ENCODE peak calls at places on chromosomes 16 and 17, in six cellular contexts. One of them, this sample, is unnamed.
A peak's percentile ranks its signal among the peaks of the same experiment; 100 is the strongest.

GRCh38 chr17:38460716-38461650 is 32.7 kb downstream of the ARHGAP23 start:
- DNase-seq in T47D: no peak
- DNase-seq in M059J: no peak
- DNase-seq in astrocyte of the hippocampus: no peak
- DNase-seq in effector CD8-positive, alpha-beta T cell: no peak
- DNase-seq in activated naive CD8-positive, alpha-beta T cell treated with anti-CD3 and anti-CD28 coated beads, Interleukin-2, amount 50 U/mL, for 24 hours: no peak
- DNase-seq in this sample: no peak

GRCh38 chr16:24774510-24774909 is 45.1 kb downstream of the TNRC6A start:
- DNase-seq in T47D: no peak
- DNase-seq in M059J: no peak
- DNase-seq in astrocyte of the hippocampus: no peak
- DNase-seq in effector CD8-positive, alpha-beta T cell: no peak
- DNase-seq in activated naive CD8-positive, alpha-beta T cell treated with anti-CD3 and anti-CD28 coated beads, Interleukin-2, amount 50 U/mL, for 24 hours: no peak
- DNase-seq in this sample: no peak

GRCh38 chr17:40605301-40605700 is 40.0 kb upstream of the CCR7 start:
- DNase-seq in T47D: no peak
- DNase-seq in M059J: no peak
- DNase-seq in astrocyte of the hippocampus: no peak
- DNase-seq in effector CD8-positive, alpha-beta T cell: no peak
- DNase-seq in activated naive CD8-positive, alpha-beta T cell treated with anti-CD3 and anti-CD28 coated beads, Interleukin-2, amount 50 U/mL, for 24 hours: peak; percentile 57
- DNase-seq in this sample: no peak

GRCh38 chr16:27890866-27891265 is 172.6 kb downstream of the GSG1L start:
- DNase-seq in T47D: no peak
- DNase-seq in M059J: no peak
- DNase-seq in astrocyte of the hippocampus: no peak
- DNase-seq in effector CD8-positive, alpha-beta T cell: no peak
- DNase-seq in activated naive CD8-positive, alpha-beta T cell treated with anti-CD3 and anti-CD28 coated beads, Interleukin-2, amount 50 U/mL, for 24 hours: no peak
- DNase-seq in this sample: no peak

GRCh38 chr17:74873874-74874614 is 1.2 kb upstream of the FDXR start:
- DNase-seq in T47D: peak; percentile 43
- DNase-seq in M059J: peak; percentile 41
- DNase-seq in astrocyte of the hippocampus: no peak
- DNase-seq in effector CD8-positive, alpha-beta T cell: no peak
- DNase-seq in activated naive CD8-positive, alpha-beta T cell treated with anti-CD3 and anti-CD28 coated beads, Interleukin-2, amount 50 U/mL, for 24 hours: no peak
- DNase-seq in this sample: no peak

GRCh38 chr16:77674888-77675287 is 47.4 kb upstream of the NUDT7 start:
- DNase-seq in T47D: no peak
- DNase-seq in M059J: peak; percentile 44
- DNase-seq in astrocyte of the hippocampus: peak; percentile 45
- DNase-seq in effector CD8-positive, alpha-beta T cell: no peak
- DNase-seq in activated naive CD8-positive, alpha-beta T cell treated with anti-CD3 and anti-CD28 coated beads, Interleukin-2, amount 50 U/mL, for 24 hours: no peak
- DNase-seq in this sample: no peak

GRCh38 chr17:59418732-59419166 is 87.3 kb downstream of the YPEL2 start:
- DNase-seq in T47D: peak; percentile 18
- DNase-seq in M059J: peak; percentile 13
- DNase-seq in astrocyte of the hippocampus: no peak
- DNase-seq in effector CD8-positive, alpha-beta T cell: no peak
- DNase-seq in activated naive CD8-positive, alpha-beta T cell treated with anti-CD3 and anti-CD28 coated beads, Interleukin-2, amount 50 U/mL, for 24 hours: no peak
- DNase-seq in this sample: no peak

GRCh38 chr17:957856-958421 is 21.6 kb downstream of the NXN start:
- DNase-seq in T47D: no peak
- DNase-seq in M059J: no peak
- DNase-seq in astrocyte of the hippocampus: no peak
- DNase-seq in effector CD8-positive, alpha-beta T cell: no peak
- DNase-seq in activated naive CD8-positive, alpha-beta T cell treated with anti-CD3 and anti-CD28 coated beads, Interleukin-2, amount 50 U/mL, for 24 hours: no peak
- DNase-seq in this sample: no peak

GRCh38 chr17:69357701-69358100 is 30.8 kb upstream of the ABCA5 start:
- DNase-seq in T47D: peak; percentile 22
- DNase-seq in M059J: no peak
- DNase-seq in astrocyte of the hippocampus: peak; percentile 12
- DNase-seq in effector CD8-positive, alpha-beta T cell: no peak
- DNase-seq in activated naive CD8-positive, alpha-beta T cell treated with anti-CD3 and anti-CD28 coated beads, Interleukin-2, amount 50 U/mL, for 24 hours: no peak
- DNase-seq in this sample: no peak

GRCh38 chr16:50059111-50059510 is 6.7 kb upstream of the HEATR3 start:
- DNase-seq in T47D: no peak
- DNase-seq in M059J: no peak
- DNase-seq in astrocyte of the hippocampus: no peak
- DNase-seq in effector CD8-positive, alpha-beta T cell: no peak
- DNase-seq in activated naive CD8-positive, alpha-beta T cell treated with anti-CD3 and anti-CD28 coated beads, Interleukin-2, amount 50 U/mL, for 24 hours: no peak
- DNase-seq in this sample: no peak

GRCh38 chr17:48545022-48545376 is at the start of gene HOXB2:
- DNase-seq in T47D: peak; percentile 67
- DNase-seq in M059J: peak; percentile 74
- DNase-seq in astrocyte of the hippocampus: peak; percentile 78
- DNase-seq in effector CD8-positive, alpha-beta T cell: no peak
- DNase-seq in activated naive CD8-positive, alpha-beta T cell treated with anti-CD3 and anti-CD28 coated beads, Interleukin-2, amount 50 U/mL, for 24 hours: no peak
- DNase-seq in this sample: no peak

GRCh38 chr17:66541461-66542182 is 239.2 kb downstream of the PRKCA start:
- DNase-seq in T47D: no peak
- DNase-seq in M059J: peak; percentile 92
- DNase-seq in astrocyte of the hippocampus: no peak
- DNase-seq in effector CD8-positive, alpha-beta T cell: no peak
- DNase-seq in activated naive CD8-positive, alpha-beta T cell treated with anti-CD3 and anti-CD28 coated beads, Interleukin-2, amount 50 U/mL, for 24 hours: peak; percentile 18
- DNase-seq in this sample: no peak

GRCh38 chr17:59815965-59816364 is 76.8 kb downstream of the TUBD1 start:
- DNase-seq in T47D: no peak
- DNase-seq in M059J: no peak
- DNase-seq in astrocyte of the hippocampus: peak; percentile 24
- DNase-seq in effector CD8-positive, alpha-beta T cell: no peak
- DNase-seq in activated naive CD8-positive, alpha-beta T cell treated with anti-CD3 and anti-CD28 coated beads, Interleukin-2, amount 50 U/mL, for 24 hours: no peak
- DNase-seq in this sample: no peak

GRCh38 chr16:87074635-87075318 is 242.4 kb downstream of the C16orf95 start:
- DNase-seq in T47D: no peak
- DNase-seq in M059J: no peak
- DNase-seq in astrocyte of the hippocampus: no peak
- DNase-seq in effector CD8-positive, alpha-beta T cell: no peak
- DNase-seq in activated naive CD8-positive, alpha-beta T cell treated with anti-CD3 and anti-CD28 coated beads, Interleukin-2, amount 50 U/mL, for 24 hours: no peak
- DNase-seq in this sample: no peak